ENCODE peak calls at places on chromosomes 2 and 18, in eight cellular contexts. B, I, M, H, J, T, F and P are unnamed samples.

GRCh38 chr2:168573128-168573903 is 117.2 kb downstream of the CERS6 start:
- DNase-seq in B (no peak), I (no peak), M (no peak), H (no peak), J (peak), T (no peak), F (no peak), P (no peak)

GRCh38 chr18:11784905-11785304 is 66.3 kb upstream of the CHMP1B start:
- DNase-seq in B (no peak), I (no peak), M (no peak), H (no peak), J (no peak), T (no peak), F (no peak), P (no peak)

GRCh38 chr2:12155308-12156061 is 409.1 kb downstream of the LPIN1 start:
- DNase-seq in B (no peak), I (peak), M (no peak), H (no peak), J (peak), T (no peak), F (no peak), P (no peak)

GRCh38 chr18:55337908-55338521 is 250.0 kb downstream of the TCF4 start:
- DNase-seq in B (no peak), I (no peak), M (no peak), H (peak), J (no peak), T (no peak), F (peak), P (no peak)

GRCh38 chr2:40448476-40449079 is 3.3 kb downstream of the SLC8A1 start:
- DNase-seq in B (no peak), I (peak), M (peak), H (no peak), J (peak), T (no peak), F (no peak), P (no peak)

GRCh38 chr18:45171575-45172225 is 443.6 kb upstream of the SLC14A2 start:
- DNase-seq in B (no peak), I (no peak), M (no peak), H (no peak), J (peak), T (no peak), F (no peak), P (no peak)

GRCh38 chr2:231680284-231680991 is 27.9 kb upstream of the PTMA start:
- DNase-seq in B (no peak), I (no peak), M (peak), H (no peak), J (no peak), T (peak), F (no peak), P (no peak)

GRCh38 chr2:168545439-168546082 is 89.5 kb downstream of the CERS6 start:
- DNase-seq in B (no peak), I (peak), M (no peak), H (no peak), J (peak), T (no peak), F (no peak), P (no peak)

GRCh38 chr18:62480927-62481326 is 41.9 kb upstream of the ZCCHC2 start:
- DNase-seq in B (no peak), I (no peak), M (no peak), H (no peak), J (no peak), T (no peak), F (no peak), P (no peak)

GRCh38 chr2:113891265-113891959 is 1.5 kb downstream of the ACTR3 start:
- DNase-seq in B (no peak), I (peak), M (no peak), H (no peak), J (no peak), T (no peak), F (no peak), P (no peak)

GRCh38 chr2:85237849-85238570 is 89.8 kb downstream of the TGOLN2 start:
- DNase-seq in B (no peak), I (no peak), M (no peak), H (no peak), J (no peak), T (no peak), F (no peak), P (no peak)

GRCh38 chr2:186919272-186919671 is 70.3 kb upstream of the ZSWIM2 start:
- DNase-seq in B (no peak), I (peak), M (no peak), H (no peak), J (peak), T (no peak), F (no peak), P (no peak)

GRCh38 chr2:75327334-75327733 is 128.0 kb upstream of the TACR1 start:
- DNase-seq in B (no peak), I (peak), M (no peak), H (no peak), J (no peak), T (no peak), F (no peak), P (no peak)

GRCh38 chr2:166090900-166091299 is 36.9 kb downstream of the SCN1A start:
- DNase-seq in B (no peak), I (no peak), M (peak), H (no peak), J (no peak), T (no peak), F (no peak), P (no peak)

GRCh38 chr18:35469696-35470095 is 28.1 kb downstream of the INO80C start:
- DNase-seq in B (no peak), I (no peak), M (no peak), H (no peak), J (no peak), T (no peak), F (no peak), P (no peak)

GRCh38 chr2:44927979-44928659 is 13.4 kb upstream of the SIX3 start:
- DNase-seq in B (no peak), I (no peak), M (no peak), H (no peak), J (no peak), T (no peak), F (peak), P (no peak)

GRCh38 chr2:142980246-142981068 is 103.0 kb downstream of the KYNU start:
- DNase-seq in B (no peak), I (peak), M (peak), H (no peak), J (peak), T (no peak), F (no peak), P (no peak)

GRCh38 chr2:174053784-174054183 is 88.6 kb upstream of the SP3 start:
- DNase-seq in B (no peak), I (no peak), M (no peak), H (no peak), J (no peak), T (no peak), F (no peak), P (no peak)

GRCh38 chr2:44981714-44982108 is 27.5 kb downstream of the SIX2 start:
- DNase-seq in B (peak), I (peak), M (peak), H (peak), J (peak), T (peak), F (peak), P (peak)

GRCh38 chr2:11901351-11902069 is 155.1 kb downstream of the LPIN1 start:
- DNase-seq in B (no peak), I (no peak), M (no peak), H (no peak), J (no peak), T (no peak), F (no peak), P (no peak)

GRCh38 chr2:2527162-2527561 is 196.1 kb upstream of the MYT1L start:
- DNase-seq in B (no peak), I (peak), M (no peak), H (no peak), J (no peak), T (no peak), F (no peak), P (no peak)

GRCh38 chr2:233352141-233352842 is 2.0 kb upstream of the DGKD start:
- DNase-seq in B (no peak), I (no peak), M (no peak), H (no peak), J (no peak), T (no peak), F (no peak), P (no peak)

GRCh38 chr2:219877714-219878113 is 250.3 kb downstream of the SLC4A3 start:
- DNase-seq in B (no peak), I (no peak), M (no peak), H (no peak), J (no peak), T (no peak), F (no peak), P (no peak)

GRCh38 chr2:235384624-235385023 is 109.2 kb upstream of the AGAP1 start:
- DNase-seq in B (no peak), I (no peak), M (no peak), H (peak), J (no peak), T (no peak), F (peak), P (no peak)

GRCh38 chr2:207385903-207386302 is 143.9 kb upstream of the CREB1 start:
- DNase-seq in B (no peak), I (peak), M (no peak), H (no peak), J (peak), T (no peak), F (no peak), P (no peak)

GRCh38 chr2:56680971-56681631 is 497.3 kb downstream of the CCDC85A start:
- DNase-seq in B (no peak), I (peak), M (no peak), H (no peak), J (peak), T (no peak), F (no peak), P (no peak)

GRCh38 chr2:205545971-205546370 is 136.3 kb upstream of the NRP2 start:
- DNase-seq in B (no peak), I (no peak), M (no peak), H (no peak), J (no peak), T (no peak), F (no peak), P (no peak)

GRCh38 chr2:157174321-157174720 is 83.2 kb upstream of the GALNT5 start:
- DNase-seq in B (no peak), I (no peak), M (no peak), H (no peak), J (no peak), T (no peak), F (no peak), P (no peak)